ENCODE peak calls at places on chromosomes 16 and 17, in six cellular contexts. One of them, this sample, is unnamed.

GRCh38 chr17:29102046-29102445 is 59.1 kb downstream of the PIPOX start:
- DNase-seq in fibroblast of the conjunctiva: no peak
- DNase-seq in testis: no peak
- DNase-seq in right cardiac atrium: no peak
- DNase-seq in lower leg skin: no peak
- DNase-seq in Right ventricle myocardium superior: no peak
- DNase-seq in this sample: no peak

GRCh38 chr17:50144845-50145531 is 5.5 kb downstream of the PPP1R9B start:
- DNase-seq in fibroblast of the conjunctiva: no peak
- DNase-seq in right cardiac atrium: peak
- DNase-seq in lower leg skin: no peak
- DNase-seq in testis: no peak
- DNase-seq in Right ventricle myocardium superior: peak
- DNase-seq in this sample: no peak

GRCh38 chr17:304461-304860 is 48.1 kb downstream of the RPH3AL start:
- DNase-seq in testis: no peak
- DNase-seq in right cardiac atrium: peak
- DNase-seq in lower leg skin: no peak
- DNase-seq in Right ventricle myocardium superior: peak
- DNase-seq in fibroblast of the conjunctiva: no peak
- DNase-seq in this sample: no peak

GRCh38 chr17:41403409-41404023 is 6.1 kb upstream of the KRT31 start:
- DNase-seq in lower leg skin: no peak
- DNase-seq in right cardiac atrium: no peak
- DNase-seq in Right ventricle myocardium superior: no peak
- DNase-seq in fibroblast of the conjunctiva: no peak
- DNase-seq in testis: no peak
- DNase-seq in this sample: no peak

GRCh38 chr17:75549246-75550138 is 24.0 kb downstream of the LLGL2 start:
- DNase-seq in right cardiac atrium: no peak
- DNase-seq in Right ventricle myocardium superior: no peak
- DNase-seq in testis: no peak
- DNase-seq in fibroblast of the conjunctiva: no peak
- DNase-seq in lower leg skin: no peak
- DNase-seq in this sample: no peak

GRCh38 chr17:68101992-68102758 is 66.6 kb downstream of the KPNA2 start:
- DNase-seq in testis: peak
- DNase-seq in right cardiac atrium: no peak
- DNase-seq in lower leg skin: peak
- DNase-seq in fibroblast of the conjunctiva: no peak
- DNase-seq in Right ventricle myocardium superior: no peak
- DNase-seq in this sample: no peak

GRCh38 chr16:62283-62682 is 8.7 kb downstream of the SNRNP25 start:
- DNase-seq in fibroblast of the conjunctiva: no peak
- DNase-seq in testis: no peak
- DNase-seq in Right ventricle myocardium superior: no peak
- DNase-seq in lower leg skin: no peak
- DNase-seq in right cardiac atrium: peak
- DNase-seq in this sample: no peak

GRCh38 chr17:4970273-4970672 is 2.7 kb upstream of the SPAG7 start:
- DNase-seq in fibroblast of the conjunctiva: no peak
- DNase-seq in right cardiac atrium: no peak
- DNase-seq in Right ventricle myocardium superior: no peak
- DNase-seq in lower leg skin: no peak
- DNase-seq in testis: no peak
- DNase-seq in this sample: no peak

GRCh38 chr17:57517519-57518342 is 227.4 kb downstream of the CCDC182 start:
- DNase-seq in fibroblast of the conjunctiva: no peak
- DNase-seq in right cardiac atrium: no peak
- DNase-seq in lower leg skin: no peak
- DNase-seq in Right ventricle myocardium superior: no peak
- DNase-seq in testis: no peak
- DNase-seq in this sample: no peak